ENCODE peak calls at places on chromosomes 16 and 17, in four cellular contexts. One of them, this sample, is unnamed.

GRCh38 chr16:86046026-86046713 is 147.2 kb downstream of the IRF8 start:
- DNase-seq in HCT116: no peak
- DNase-seq in GM13976: no peak
- DNase-seq in lower lobe of right lung: no peak
- DNase-seq in this sample: no peak

GRCh38 chr17:49952209-49952911 is 16.6 kb upstream of the DLX4 start:
- DNase-seq in HCT116: peak
- DNase-seq in GM13976: peak
- DNase-seq in lower lobe of right lung: peak
- DNase-seq in this sample: peak

GRCh38 chr16:86222965-86223551 is 287.3 kb upstream of the FOXF1 start:
- DNase-seq in HCT116: no peak
- DNase-seq in GM13976: no peak
- DNase-seq in lower lobe of right lung: no peak
- DNase-seq in this sample: no peak

GRCh38 chr17:55577687-55578086 is 66.4 kb upstream of the SMIM36 start:
- DNase-seq in HCT116: no peak
- DNase-seq in GM13976: no peak
- DNase-seq in lower lobe of right lung: peak
- DNase-seq in this sample: no peak

GRCh38 chr17:76087531-76087930 is 8.5 kb downstream of the ZACN start:
- DNase-seq in HCT116: no peak
- DNase-seq in GM13976: no peak
- DNase-seq in lower lobe of right lung: no peak
- DNase-seq in this sample: no peak

GRCh38 chr17:7313890-7314718 is 1.1 kb downstream of the GPS2 start:
- DNase-seq in HCT116: no peak
- DNase-seq in GM13976: no peak
- DNase-seq in lower lobe of right lung: no peak
- DNase-seq in this sample: no peak

GRCh38 chr17:79952915-79953314 is 82.8 kb downstream of the TBC1D16 start:
- DNase-seq in HCT116: no peak
- DNase-seq in GM13976: no peak
- DNase-seq in lower lobe of right lung: no peak
- DNase-seq in this sample: no peak

GRCh38 chr17:279776-280175 is 72.8 kb downstream of the RPH3AL start:
- DNase-seq in HCT116: no peak
- DNase-seq in GM13976: no peak
- DNase-seq in lower lobe of right lung: no peak
- DNase-seq in this sample: no peak

GRCh38 chr17:13765701-13766100 is 164.0 kb upstream of the HS3ST3A1 start:
- DNase-seq in HCT116: no peak
- DNase-seq in GM13976: no peak
- DNase-seq in lower lobe of right lung: no peak
- DNase-seq in this sample: no peak

GRCh38 chr16:89491238-89491869 is 993 bp upstream of the ANKRD11 start:
- DNase-seq in HCT116: no peak
- DNase-seq in GM13976: peak
- DNase-seq in lower lobe of right lung: no peak
- DNase-seq in this sample: no peak
- TF ChIP-seq CTCF in HCT116: no peak
- TF ChIP-seq CTCF in GM13976: no peak
- TF ChIP-seq CTCF in lower lobe of right lung: no peak
- TF ChIP-seq CTCF in this sample: no peak

DNA sequence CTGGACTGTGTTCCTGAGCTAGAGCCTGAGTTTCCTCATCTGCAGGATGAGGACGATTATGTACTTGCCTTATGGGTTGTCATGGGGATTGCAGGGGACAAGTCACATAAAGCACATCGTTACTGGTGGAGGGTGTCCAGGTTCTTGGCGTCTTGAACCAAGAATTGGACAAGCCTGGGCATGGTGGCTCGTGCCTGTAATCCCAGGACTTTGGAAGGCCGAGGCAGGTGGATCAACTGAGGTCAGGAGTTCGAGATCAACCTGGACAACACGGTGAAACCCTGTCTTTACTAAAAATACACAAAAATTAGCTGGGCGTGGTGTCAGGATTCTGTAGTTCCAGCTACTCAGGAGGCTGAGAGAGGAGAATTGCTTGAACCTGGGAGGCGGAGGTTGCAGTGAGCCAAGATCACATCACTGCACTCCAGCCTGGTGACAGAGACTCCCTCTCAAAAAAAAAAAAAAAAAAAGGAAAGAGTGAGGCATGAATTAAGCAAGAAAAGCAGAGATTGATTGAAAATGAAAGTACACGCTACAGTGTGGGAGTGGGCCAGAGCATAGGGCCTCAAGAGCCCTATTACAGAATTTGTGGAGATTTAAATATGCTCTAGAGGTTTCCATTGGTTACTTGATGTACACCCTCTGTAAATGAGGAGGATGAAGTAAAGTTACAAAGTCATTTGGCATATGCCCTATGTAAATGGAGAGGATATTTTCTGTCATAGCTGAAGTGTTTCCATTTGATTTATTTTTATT is 30.7 kb downstream of the ADGRG5 start:
- DNase-seq in HCT116: no peak
- DNase-seq in GM13976: no peak
- DNase-seq in lower lobe of right lung: no peak
- DNase-seq in this sample: no peak
- TF ChIP-seq CTCF in HCT116: no peak
- TF ChIP-seq CTCF in GM13976: no peak
- TF ChIP-seq CTCF in lower lobe of right lung: no peak
- TF ChIP-seq CTCF in this sample: no peak

GRCh38 chr16:3460585-3460984 is 17.1 kb downstream of the NAA60 start:
- DNase-seq in HCT116: no peak
- DNase-seq in GM13976: no peak
- DNase-seq in lower lobe of right lung: no peak
- DNase-seq in this sample: no peak
- TF ChIP-seq CTCF in HCT116: no peak
- TF ChIP-seq CTCF in GM13976: no peak
- TF ChIP-seq CTCF in lower lobe of right lung: no peak
- TF ChIP-seq CTCF in this sample: no peak

GRCh38 chr17:32110596-32110995 is 31.7 kb upstream of the RHOT1 start:
- DNase-seq in HCT116: no peak
- DNase-seq in GM13976: no peak
- DNase-seq in lower lobe of right lung: no peak
- DNase-seq in this sample: no peak

GRCh38 chr17:32116937-32117336 is 25.4 kb upstream of the RHOT1 start:
- DNase-seq in HCT116: no peak
- DNase-seq in GM13976: no peak
- DNase-seq in lower lobe of right lung: no peak
- DNase-seq in this sample: no peak

GRCh38 chr17:32111141-32111771 is 31.0 kb upstream of the RHOT1 start:
- DNase-seq in HCT116: no peak
- DNase-seq in GM13976: peak
- DNase-seq in lower lobe of right lung: no peak
- DNase-seq in this sample: no peak

GRCh38 chr17:32114536-32114935 is 27.8 kb upstream of the RHOT1 start:
- DNase-seq in HCT116: no peak
- DNase-seq in GM13976: no peak
- DNase-seq in lower lobe of right lung: no peak
- DNase-seq in this sample: no peak

GRCh38 chr17:32112416-32112815 is 29.9 kb upstream of the RHOT1 start:
- DNase-seq in HCT116: no peak
- DNase-seq in GM13976: no peak
- DNase-seq in lower lobe of right lung: no peak
- DNase-seq in this sample: no peak
- TF ChIP-seq CTCF in HCT116: no peak
- TF ChIP-seq CTCF in GM13976: no peak
- TF ChIP-seq CTCF in lower lobe of right lung: no peak
- TF ChIP-seq CTCF in this sample: no peak

GRCh38 chr16:70472786-70473433 is 18.5 kb downstream of the FCSK start:
- DNase-seq in HCT116: no peak
- DNase-seq in GM13976: no peak
- DNase-seq in lower lobe of right lung: no peak
- DNase-seq in this sample: no peak
- TF ChIP-seq CTCF in HCT116: no peak
- TF ChIP-seq CTCF in GM13976: no peak
- TF ChIP-seq CTCF in lower lobe of right lung: no peak
- TF ChIP-seq CTCF in this sample: no peak

GRCh38 chr16:50210266-50211038 is 55.9 kb upstream of the ADCY7 start:
- DNase-seq in HCT116: peak
- DNase-seq in GM13976: peak
- DNase-seq in lower lobe of right lung: peak
- DNase-seq in this sample: peak
- TF ChIP-seq CTCF in HCT116: peak
- TF ChIP-seq CTCF in GM13976: peak
- TF ChIP-seq CTCF in lower lobe of right lung: peak
- TF ChIP-seq CTCF in this sample: peak

DNA sequence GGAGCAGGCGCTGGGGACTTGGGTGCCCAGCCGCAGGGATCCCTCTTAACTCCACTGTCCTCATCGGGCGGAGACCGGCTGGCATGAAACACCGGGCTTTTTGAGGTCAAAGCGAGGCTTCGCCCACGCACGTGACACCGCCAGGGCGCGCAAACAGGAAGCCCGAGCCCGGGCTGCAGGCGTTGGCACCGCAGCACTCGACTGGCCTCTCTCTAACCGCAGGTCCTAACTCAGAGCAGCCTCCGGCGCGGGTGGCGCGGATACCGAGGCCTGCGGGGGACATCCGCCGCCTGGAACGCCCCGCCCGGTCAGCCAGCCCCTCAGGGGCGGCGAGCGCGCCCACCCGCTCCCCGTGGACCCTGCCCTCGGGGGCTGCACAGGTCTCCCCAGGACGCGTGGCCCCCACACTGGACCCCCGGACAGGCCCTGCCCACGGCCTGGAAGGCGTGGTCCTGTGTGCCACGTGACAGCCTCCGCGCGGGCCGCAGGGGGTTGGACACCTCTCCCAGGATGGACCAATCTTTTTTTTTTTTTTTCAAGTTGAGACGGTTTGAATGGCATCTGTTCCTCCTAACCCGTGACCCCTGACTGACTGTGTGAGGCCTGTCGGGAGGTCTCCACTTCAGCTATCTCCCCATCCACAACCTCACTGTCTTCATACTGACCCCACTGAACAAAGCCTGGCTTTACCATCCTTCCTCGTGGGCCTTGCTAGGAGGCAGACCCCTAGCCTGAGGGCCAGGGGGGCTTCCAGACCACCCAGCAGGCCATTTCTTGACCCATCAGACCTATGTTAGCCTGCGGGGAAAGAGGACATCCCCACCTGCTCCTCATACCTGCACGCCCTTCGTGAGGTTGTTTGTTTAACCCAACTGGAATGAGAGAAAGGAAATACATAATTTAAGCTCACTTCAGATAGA is 8.4 kb upstream of the SLC47A2 start:
- DNase-seq in HCT116: no peak
- DNase-seq in GM13976: no peak
- DNase-seq in lower lobe of right lung: peak
- DNase-seq in this sample: no peak
- TF ChIP-seq CTCF in HCT116: no peak
- TF ChIP-seq CTCF in GM13976: no peak
- TF ChIP-seq CTCF in lower lobe of right lung: no peak
- TF ChIP-seq CTCF in this sample: no peak

DNA sequence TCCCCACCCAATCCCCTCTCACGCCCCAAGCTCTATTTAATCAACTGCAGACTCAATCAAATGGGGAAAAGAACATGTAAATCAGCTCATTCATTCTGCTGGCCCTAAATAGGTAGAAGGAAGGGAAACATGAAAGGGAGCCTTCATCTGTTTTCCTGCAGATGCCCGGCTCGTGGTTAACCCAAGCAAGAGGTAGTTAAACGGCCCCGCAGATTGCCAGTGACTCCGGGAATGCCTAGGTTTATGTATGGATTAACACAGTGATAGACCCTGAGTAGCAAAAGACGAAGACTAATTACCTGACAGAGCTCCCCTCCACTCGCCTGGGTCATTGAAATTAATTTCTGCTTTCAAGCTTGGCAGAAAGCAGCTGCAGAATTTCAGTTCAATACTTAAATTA is 542.0 kb downstream of the WWOX start:
- DNase-seq in HCT116: no peak
- DNase-seq in GM13976: no peak
- DNase-seq in lower lobe of right lung: no peak
- DNase-seq in this sample: no peak
- TF ChIP-seq CTCF in HCT116: no peak
- TF ChIP-seq CTCF in GM13976: no peak
- TF ChIP-seq CTCF in lower lobe of right lung: no peak
- TF ChIP-seq CTCF in this sample: no peak